ENCODE peak calls at places on chromosomes 12 and 14, in eight cellular contexts. V is activated T-cell treated with anti-CD3 and anti-CD28 coated beads, Interleukin-2, amount 50 U/mL, for 72 hours; Z is heart right ventricle; I is AG10803; U is stomach; X is stimulated activated CD4-positive, alpha-beta T cell treated with anti-CD3 and anti-CD28 coated beads, Interleukin-1b, Interleukin-23, amount 100 ng/mL, for 24 hours; N is HEK293T; R is T-helper 2 cell treated with Interferon-gamma antibody and Interleukin-4, amounts not matched to agents 5 μg/mL and 100 μg/mL, for 36 hours. H is an unnamed sample.

GRCh38 chr14:39265741-39266588 is 32.2 kb downstream of the MIA2 start:
- DNase-seq in V (no peak), Z (peak), I (peak), U (no peak), X (no peak), N (no peak), R (no peak), H (no peak)

GRCh38 chr12:2312156-2312555 is 259.4 kb downstream of the CACNA1C start:
- DNase-seq in V (no peak), Z (no peak), I (no peak), U (no peak), X (no peak), N (no peak), R (no peak), H (no peak)

GRCh38 chr14:81450100-81450531 is 50.0 kb upstream of the STON2 start:
- DNase-seq in V (no peak), Z (peak), I (peak), U (no peak), X (no peak), N (no peak), R (no peak), H (no peak)

GRCh38 chr14:55383541-55384140 is 28.0 kb downstream of the ATG14 start:
- DNase-seq in V (no peak), Z (no peak), I (no peak), U (no peak), X (no peak), N (no peak), R (no peak), H (no peak)

GRCh38 chr12:53113307-53113706 is 10.0 kb downstream of the SOAT2 start:
- DNase-seq in V (no peak), Z (no peak), I (no peak), U (peak), X (no peak), N (no peak), R (no peak), H (no peak)

GRCh38 chr12:93979189-93979588 is 169.2 kb upstream of the PLXNC1 start:
- DNase-seq in V (peak), Z (peak), I (no peak), U (peak), X (no peak), N (no peak), R (peak), H (no peak)

GRCh38 chr14:77088645-77089044 is 9.4 kb upstream of the CIPC start:
- DNase-seq in V (no peak), Z (no peak), I (no peak), U (no peak), X (no peak), N (no peak), R (no peak), H (no peak)

GRCh38 chr14:71532349-71532748 is 399.9 kb upstream of the RGS6 start:
- DNase-seq in V (no peak), Z (no peak), I (peak), U (no peak), X (no peak), N (no peak), R (no peak), H (no peak)

GRCh38 chr14:25308244-25308643 is 258.3 kb upstream of the STXBP6 start:
- DNase-seq in V (no peak), Z (no peak), I (no peak), U (no peak), X (no peak), N (no peak), R (no peak), H (no peak)

GRCh38 chr14:99946652-99947489 is 118.4 kb upstream of the EVL start:
- DNase-seq in V (peak), Z (no peak), I (no peak), U (peak), X (peak), N (peak), R (peak), H (no peak)

GRCh38 chr14:65650843-65651242 is 238.3 kb downstream of the FUT8 start:
- DNase-seq in V (no peak), Z (no peak), I (no peak), U (no peak), X (no peak), N (no peak), R (no peak), H (no peak)

GRCh38 chr14:65260786-65261185 is 151.7 kb upstream of the FUT8 start:
- DNase-seq in V (no peak), Z (no peak), I (peak), U (no peak), X (no peak), N (no peak), R (no peak), H (no peak)

GRCh38 chr12:120358412-120359158 is 10.4 kb downstream of the MSI1 start:
- DNase-seq in V (no peak), Z (no peak), I (no peak), U (no peak), X (no peak), N (no peak), R (no peak), H (no peak)

GRCh38 chr14:105201928-105202513 is 20.9 kb upstream of the NUDT14 start:
- DNase-seq in V (no peak), Z (no peak), I (no peak), U (no peak), X (no peak), N (no peak), R (peak), H (no peak)

GRCh38 chr12:100758083-100758482 is 36.5 kb upstream of the ANO4 start:
- DNase-seq in V (no peak), Z (no peak), I (no peak), U (no peak), X (no peak), N (no peak), R (no peak), H (no peak)

GRCh38 chr14:88565427-88565826 is 2.6 kb downstream of the ZC3H14 start:
- DNase-seq in V (no peak), Z (no peak), I (no peak), U (no peak), X (no peak), N (no peak), R (no peak), H (no peak)

GRCh38 chr14:56334458-56334857 is 216.2 kb downstream of the PELI2 start:
- DNase-seq in V (no peak), Z (no peak), I (no peak), U (no peak), X (no peak), N (no peak), R (no peak), H (no peak)

GRCh38 chr12:238116-238515 is 24.2 kb upstream of the SLC6A12 start:
- DNase-seq in V (no peak), Z (no peak), I (no peak), U (no peak), X (no peak), N (no peak), R (no peak), H (no peak)

GRCh38 chr12:25745281-25745680 is 192.2 kb upstream of the LMNTD1 start:
- DNase-seq in V (no peak), Z (no peak), I (no peak), U (no peak), X (no peak), N (no peak), R (no peak), H (no peak)

GRCh38 chr14:79248131-79248530 is 963.2 kb downstream of the DIO2 start:
- DNase-seq in V (no peak), Z (no peak), I (no peak), U (no peak), X (no peak), N (no peak), R (no peak), H (no peak)

GRCh38 chr12:124774054-124774461 is 89.6 kb downstream of the SCARB1 start:
- DNase-seq in V (peak), Z (no peak), I (no peak), U (no peak), X (no peak), N (no peak), R (peak), H (no peak)

H was measured in SW 1271.